ENCODE peak calls at places on chromosomes 3 and 15, in nine cellular contexts. S is iPS-NIHi11; W is neuronal stem cell; K is NCI-H2029; M is stimulated activated naive CD4-positive, alpha-beta T cell; T is EH; Y is HTR-8/SVneo; Q is AG09309; D is head of caudate nucleus. J is an unnamed sample.

GRCh38 chr3:197736010-197736490 is 654 bp downstream of the RUBCN start:
- DNase-seq in D (peak), K (no peak), Q (no peak), T (peak), S (peak), M (peak), Y (no peak), W (no peak), J (no peak)

GRCh38 chr3:126745760-126746394 is 41.8 kb downstream of the CHCHD6 start:
- DNase-seq in M (no peak), K (peak), S (no peak), Q (no peak), T (peak), W (no peak), Y (no peak), D (no peak), J (no peak)

GRCh38 chr15:65211157-65211982 is at the start of gene CILP:
- DNase-seq in T (peak), S (peak), M (no peak), D (no peak), K (no peak), Y (no peak), W (no peak), Q (no peak), J (no peak)

GRCh38 chr15:67501177-67501835 is 19.6 kb upstream of the C15orf61 start:
- DNase-seq in K (no peak), Y (peak), Q (no peak), D (no peak), T (peak), M (peak), S (no peak), W (no peak), J (no peak)

GRCh38 chr15:60507596-60508424 is 28.9 kb upstream of the ICE2 start:
- DNase-seq in K (no peak), M (peak), T (peak), Q (peak), W (peak), Y (peak), S (peak), D (peak), J (no peak)

GRCh38 chr3:89098964-89099585 is 8.3 kb upstream of the EPHA3 start:
- DNase-seq in Q (peak), D (peak), Y (peak), T (peak), M (peak), S (peak), K (peak), W (peak), J (peak)

GRCh38 chr3:111227216-111227615 is 155.6 kb downstream of the NECTIN3 start:
- DNase-seq in Y (no peak), K (no peak), W (no peak), S (no peak), T (peak), Q (peak), D (no peak), M (no peak), J (no peak)

GRCh38 chr15:59180946-59181345 is 25.7 kb upstream of the LDHAL6B start:
- DNase-seq in Q (no peak), M (no peak), D (no peak), Y (no peak), S (no peak), T (peak), K (no peak), W (no peak), J (no peak)

GRCh38 chr3:139291276-139292051 is 52.4 kb upstream of the MRPS22 start:
- DNase-seq in M (no peak), S (no peak), T (peak), W (no peak), Q (no peak), Y (no peak), K (no peak), D (no peak), J (no peak)

GRCh38 chr3:194369522-194370279 is at the start of gene LRRC15:
- DNase-seq in T (peak), Y (peak), K (no peak), M (no peak), W (peak), S (peak), D (no peak), Q (no peak), J (no peak)

GRCh38 chr15:100922192-100923040 is 3.3 kb downstream of the LRRK1 start:
- DNase-seq in K (no peak), Q (no peak), D (no peak), M (no peak), S (no peak), W (no peak), Y (no peak), T (no peak), J (no peak)

GRCh38 chr3:197125601-197126000 is 96.0 kb upstream of the MELTF start:
- DNase-seq in S (no peak), Y (no peak), M (no peak), T (peak), W (no peak), K (no peak), Q (peak), D (no peak), J (no peak)

GRCh38 chr3:183161552-183162345 is 785 bp downstream of the LAMP3 start:
- DNase-seq in T (no peak), Y (no peak), W (no peak), D (no peak), M (peak), S (peak), K (no peak), Q (no peak), J (no peak)

J was measured in NCI-H1048.